ENCODE peak calls at places on chromosomes 5 and 9, in nine cellular contexts. One of them, this sample, is unnamed.

GRCh38 chr9:120386390-120387131 is 193.4 kb downstream of the CDK5RAP2 start:
- DNase-seq in HepG2: peak; percentile 89
- DNase-seq in astrocyte: peak; percentile 44
- DNase-seq in OCI-LY7: no peak
- DNase-seq in A549: no peak
- DNase-seq in neuronal stem cell: no peak
- DNase-seq in H1: no peak
- DNase-seq in fibroblast of lung: peak; percentile 65
- DNase-seq in endothelial cell of umbilical vein: peak; percentile 68
- DNase-seq in this sample: no peak

GRCh38 chr5:14700478-14701436 is 36.2 kb downstream of the OTULIN start:
- DNase-seq in astrocyte: no peak
- DNase-seq in OCI-LY7: no peak
- DNase-seq in fibroblast of lung: no peak
- DNase-seq in H1: no peak
- DNase-seq in HepG2: no peak
- DNase-seq in neuronal stem cell: no peak
- DNase-seq in endothelial cell of umbilical vein: no peak
- DNase-seq in A549: no peak
- DNase-seq in this sample: no peak

GRCh38 chr9:93636172-93636661 is 59.8 kb downstream of the PHF2 start:
- DNase-seq in A549: no peak
- DNase-seq in astrocyte: no peak
- DNase-seq in fibroblast of lung: no peak
- DNase-seq in H1: no peak
- DNase-seq in OCI-LY7: no peak
- DNase-seq in neuronal stem cell: no peak
- DNase-seq in endothelial cell of umbilical vein: no peak
- DNase-seq in HepG2: no peak
- DNase-seq in this sample: no peak

GRCh38 chr9:131669234-131670172 is 70.4 kb downstream of the RAPGEF1 start:
- DNase-seq in A549: no peak
- DNase-seq in astrocyte: no peak
- DNase-seq in OCI-LY7: no peak
- DNase-seq in neuronal stem cell: no peak
- DNase-seq in HepG2: no peak
- DNase-seq in H1: no peak
- DNase-seq in endothelial cell of umbilical vein: no peak
- DNase-seq in fibroblast of lung: no peak
- DNase-seq in this sample: no peak

GRCh38 chr5:132753135-132753987 is 6.1 kb downstream of the CCNI2 start:
- DNase-seq in astrocyte: no peak
- DNase-seq in neuronal stem cell: no peak
- DNase-seq in fibroblast of lung: no peak
- DNase-seq in A549: no peak
- DNase-seq in HepG2: peak; percentile 29
- DNase-seq in OCI-LY7: no peak
- DNase-seq in H1: no peak
- DNase-seq in endothelial cell of umbilical vein: no peak
- DNase-seq in this sample: no peak

GRCh38 chr9:110452227-110452801 is 114.7 kb upstream of the TXNDC8 start:
- DNase-seq in neuronal stem cell: no peak
- DNase-seq in astrocyte: no peak
- DNase-seq in endothelial cell of umbilical vein: peak; percentile 20
- DNase-seq in H1: no peak
- DNase-seq in OCI-LY7: peak; percentile 7
- DNase-seq in fibroblast of lung: peak; percentile 43
- DNase-seq in HepG2: no peak
- DNase-seq in A549: no peak
- DNase-seq in this sample: peak; percentile 19

GRCh38 chr5:143350790-143351603 is 52.5 kb downstream of the NR3C1 start:
- DNase-seq in neuronal stem cell: no peak
- DNase-seq in astrocyte: peak; percentile 91
- DNase-seq in endothelial cell of umbilical vein: peak; percentile 72
- DNase-seq in OCI-LY7: no peak
- DNase-seq in HepG2: no peak
- DNase-seq in fibroblast of lung: peak; percentile 82
- DNase-seq in A549: peak; percentile 13
- DNase-seq in H1: no peak
- DNase-seq in this sample: peak; percentile 89

GRCh38 chr5:10277773-10278630 is 27.9 kb downstream of the CCT5 start:
- DNase-seq in HepG2: no peak
- DNase-seq in H1: no peak
- DNase-seq in fibroblast of lung: no peak
- DNase-seq in endothelial cell of umbilical vein: no peak
- DNase-seq in neuronal stem cell: no peak
- DNase-seq in A549: no peak
- DNase-seq in OCI-LY7: no peak
- DNase-seq in astrocyte: no peak
- DNase-seq in this sample: no peak

GRCh38 chr9:89888677-89889076 is 283.9 kb downstream of the GADD45G start:
- DNase-seq in astrocyte: no peak
- DNase-seq in OCI-LY7: no peak
- DNase-seq in H1: no peak
- DNase-seq in neuronal stem cell: no peak
- DNase-seq in HepG2: no peak
- DNase-seq in endothelial cell of umbilical vein: no peak
- DNase-seq in A549: no peak
- DNase-seq in fibroblast of lung: no peak
- DNase-seq in this sample: no peak

GRCh38 chr5:157828949-157829639 is 29.9 kb downstream of the CLINT1 start:
- DNase-seq in fibroblast of lung: no peak
- DNase-seq in A549: peak; percentile 13
- DNase-seq in HepG2: no peak
- DNase-seq in H1: no peak
- DNase-seq in endothelial cell of umbilical vein: peak; percentile 19
- DNase-seq in astrocyte: no peak
- DNase-seq in neuronal stem cell: no peak
- DNase-seq in OCI-LY7: no peak
- DNase-seq in this sample: peak; percentile 27

GRCh38 chr5:16025681-16026080 is 153.9 kb downstream of the MARCHF11 start:
- DNase-seq in neuronal stem cell: no peak
- DNase-seq in fibroblast of lung: no peak
- DNase-seq in HepG2: no peak
- DNase-seq in astrocyte: no peak
- DNase-seq in endothelial cell of umbilical vein: no peak
- DNase-seq in OCI-LY7: no peak
- DNase-seq in A549: no peak
- DNase-seq in H1: no peak
- DNase-seq in this sample: no peak

GRCh38 chr9:96777539-96777864 is 385 bp downstream of the ZNF510 start:
- DNase-seq in fibroblast of lung: no peak
- DNase-seq in endothelial cell of umbilical vein: no peak
- DNase-seq in HepG2: no peak
- DNase-seq in H1: no peak
- DNase-seq in astrocyte: no peak
- DNase-seq in A549: no peak
- DNase-seq in OCI-LY7: no peak
- DNase-seq in neuronal stem cell: no peak
- DNase-seq in this sample: no peak

GRCh38 chr5:95720094-95720793 is 10.9 kb upstream of the RHOBTB3 start:
- DNase-seq in fibroblast of lung: peak; percentile 32
- DNase-seq in neuronal stem cell: no peak
- DNase-seq in HepG2: no peak
- DNase-seq in A549: no peak
- DNase-seq in endothelial cell of umbilical vein: no peak
- DNase-seq in astrocyte: no peak
- DNase-seq in OCI-LY7: no peak
- DNase-seq in H1: no peak
- DNase-seq in this sample: peak; percentile 19

GRCh38 chr9:128078504-128079434 is 10.7 kb downstream of the SLC25A25 start:
- DNase-seq in OCI-LY7: no peak
- DNase-seq in neuronal stem cell: no peak
- DNase-seq in fibroblast of lung: peak; percentile 39
- DNase-seq in H1: no peak
- DNase-seq in A549: peak; percentile 76
- DNase-seq in endothelial cell of umbilical vein: peak; percentile 53
- DNase-seq in HepG2: no peak
- DNase-seq in astrocyte: peak; percentile 56
- DNase-seq in this sample: peak; percentile 48

GRCh38 chr9:121765021-121765950 is 113.9 kb downstream of the DAB2IP start:
- DNase-seq in A549: no peak
- DNase-seq in astrocyte: peak; percentile 47
- DNase-seq in endothelial cell of umbilical vein: peak; percentile 88
- DNase-seq in OCI-LY7: no peak
- DNase-seq in HepG2: peak; percentile 90
- DNase-seq in neuronal stem cell: no peak
- DNase-seq in H1: no peak
- DNase-seq in fibroblast of lung: peak; percentile 50
- DNase-seq in this sample: peak; percentile 62

GRCh38 chr5:131109540-131110255 is 55.4 kb downstream of the HINT1 start:
- DNase-seq in A549: peak; percentile 46
- DNase-seq in fibroblast of lung: peak; percentile 55
- DNase-seq in HepG2: peak; percentile 17
- DNase-seq in endothelial cell of umbilical vein: peak; percentile 52
- DNase-seq in OCI-LY7: peak; percentile 47
- DNase-seq in H1: no peak
- DNase-seq in astrocyte: peak; percentile 14
- DNase-seq in neuronal stem cell: peak; percentile 35
- DNase-seq in this sample: peak; percentile 62

GRCh38 chr5:143717400-143717799 is 94.6 kb upstream of the HMHB1 start:
- DNase-seq in OCI-LY7: no peak
- DNase-seq in fibroblast of lung: peak; percentile 18
- DNase-seq in endothelial cell of umbilical vein: peak; percentile 11
- DNase-seq in HepG2: no peak
- DNase-seq in astrocyte: peak; percentile 91
- DNase-seq in neuronal stem cell: no peak
- DNase-seq in A549: no peak
- DNase-seq in H1: no peak
- DNase-seq in this sample: peak; percentile 86

GRCh38 chr5:101942321-101942882 is 353.7 kb downstream of the SLCO4C1 start:
- DNase-seq in endothelial cell of umbilical vein: peak; percentile 16
- DNase-seq in A549: no peak
- DNase-seq in neuronal stem cell: peak; percentile 51
- DNase-seq in astrocyte: no peak
- DNase-seq in OCI-LY7: peak; percentile 35
- DNase-seq in H1: no peak
- DNase-seq in HepG2: peak; percentile 27
- DNase-seq in fibroblast of lung: peak; percentile 15
- DNase-seq in this sample: peak; percentile 29

GRCh38 chr9:113967380-113967779 is 91.3 kb downstream of the ZNF618 start:
- DNase-seq in H1: no peak
- DNase-seq in endothelial cell of umbilical vein: no peak
- DNase-seq in HepG2: no peak
- DNase-seq in astrocyte: no peak
- DNase-seq in A549: no peak
- DNase-seq in neuronal stem cell: no peak
- DNase-seq in OCI-LY7: no peak
- DNase-seq in fibroblast of lung: no peak
- DNase-seq in this sample: no peak
- H3K4me1 ChIP-seq in H1: no peaks in the 10 kb centered on the region
- H3K4me1 ChIP-seq in endothelial cell of umbilical vein: peaks cover 11% of the 10 kb centered on the region
- H3K4me1 ChIP-seq in HepG2: peaks cover 19% of the 10 kb centered on the region
- H3K4me1 ChIP-seq in astrocyte: no peaks in the 10 kb centered on the region
- H3K4me1 ChIP-seq in A549: no peaks in the 10 kb centered on the region
- H3K4me1 ChIP-seq in neuronal stem cell: peaks cover 4% of the 10 kb centered on the region
- H3K4me1 ChIP-seq in OCI-LY7: no peaks in the 10 kb centered on the region
- H3K4me1 ChIP-seq in fibroblast of lung: no peaks in the 10 kb centered on the region
- H3K4me1 ChIP-seq in this sample: no peaks in the 10 kb centered on the region

GRCh38 chr5:103867857-103868598 is 305.4 kb upstream of the NUDT12 start:
- DNase-seq in endothelial cell of umbilical vein: no peak
- DNase-seq in OCI-LY7: no peak
- DNase-seq in fibroblast of lung: no peak
- DNase-seq in A549: no peak
- DNase-seq in neuronal stem cell: no peak
- DNase-seq in HepG2: no peak
- DNase-seq in astrocyte: peak; percentile 81
- DNase-seq in H1: no peak
- DNase-seq in this sample: no peak
- H3K4me2 ChIP-seq in endothelial cell of umbilical vein: no peak overlapping the region
- H3K4me2 ChIP-seq in OCI-LY7: no peak overlapping the region
- H3K4me2 ChIP-seq in fibroblast of lung: no peak overlapping the region
- H3K4me2 ChIP-seq in A549: no peak overlapping the region
- H3K4me2 ChIP-seq in neuronal stem cell: no peak overlapping the region
- H3K4me2 ChIP-seq in HepG2: no peak overlapping the region
- H3K4me2 ChIP-seq in astrocyte: no peak overlapping the region
- H3K4me2 ChIP-seq in H1: no peak overlapping the region
- H3K4me2 ChIP-seq in this sample: no peak overlapping the region

GRCh38 chr5:141001854-141002666 is 35.8 kb downstream of the PCDHAC2 start:
- DNase-seq in endothelial cell of umbilical vein: peak; percentile 12
- DNase-seq in astrocyte: no peak
- DNase-seq in OCI-LY7: no peak
- DNase-seq in H1: peak; percentile 85
- DNase-seq in HepG2: no peak
- DNase-seq in neuronal stem cell: peak; percentile 65
- DNase-seq in A549: peak; percentile 44
- DNase-seq in fibroblast of lung: no peak
- DNase-seq in this sample: peak; percentile 18
- H3K4me1 ChIP-seq in endothelial cell of umbilical vein: peaks cover 6% of the 10 kb centered on the region
- H3K4me1 ChIP-seq in astrocyte: no peaks in the 10 kb centered on the region
- H3K4me1 ChIP-seq in OCI-LY7: no peaks in the 10 kb centered on the region
- H3K4me1 ChIP-seq in H1: peaks cover 8% of the 10 kb centered on the region
- H3K4me1 ChIP-seq in HepG2: no peaks in the 10 kb centered on the region
- H3K4me1 ChIP-seq in neuronal stem cell: peaks cover 16% of the 10 kb centered on the region
- H3K4me1 ChIP-seq in A549: peaks cover 43% of the 10 kb centered on the region
- H3K4me1 ChIP-seq in fibroblast of lung: peaks cover 2% of the 10 kb centered on the region
- H3K4me1 ChIP-seq in this sample: no peaks in the 10 kb centered on the region

GRCh38 chr5:127849891-127850290 is 146.7 kb downstream of the CCDC192 start:
- DNase-seq in OCI-LY7: no peak
- DNase-seq in HepG2: no peak
- DNase-seq in endothelial cell of umbilical vein: no peak
- DNase-seq in A549: no peak
- DNase-seq in neuronal stem cell: no peak
- DNase-seq in fibroblast of lung: no peak
- DNase-seq in astrocyte: no peak
- DNase-seq in H1: no peak
- DNase-seq in this sample: no peak

GRCh38 chr5:127856310-127856709 is 153.1 kb downstream of the CCDC192 start:
- DNase-seq in fibroblast of lung: no peak
- DNase-seq in H1: no peak
- DNase-seq in astrocyte: no peak
- DNase-seq in A549: no peak
- DNase-seq in neuronal stem cell: no peak
- DNase-seq in endothelial cell of umbilical vein: no peak
- DNase-seq in OCI-LY7: no peak
- DNase-seq in HepG2: no peak
- DNase-seq in this sample: no peak

GRCh38 chr5:127858116-127858784 is 155.1 kb downstream of the CCDC192 start:
- DNase-seq in endothelial cell of umbilical vein: peak; percentile 89
- DNase-seq in fibroblast of lung: no peak
- DNase-seq in OCI-LY7: no peak
- DNase-seq in A549: no peak
- DNase-seq in H1: no peak
- DNase-seq in HepG2: no peak
- DNase-seq in neuronal stem cell: no peak
- DNase-seq in astrocyte: peak; percentile 44
- DNase-seq in this sample: no peak

GRCh38 chr5:127851964-127852363 is 148.8 kb downstream of the CCDC192 start:
- DNase-seq in fibroblast of lung: no peak
- DNase-seq in H1: no peak
- DNase-seq in endothelial cell of umbilical vein: no peak
- DNase-seq in neuronal stem cell: no peak
- DNase-seq in astrocyte: no peak
- DNase-seq in HepG2: no peak
- DNase-seq in A549: no peak
- DNase-seq in OCI-LY7: no peak
- DNase-seq in this sample: no peak

DNA sequence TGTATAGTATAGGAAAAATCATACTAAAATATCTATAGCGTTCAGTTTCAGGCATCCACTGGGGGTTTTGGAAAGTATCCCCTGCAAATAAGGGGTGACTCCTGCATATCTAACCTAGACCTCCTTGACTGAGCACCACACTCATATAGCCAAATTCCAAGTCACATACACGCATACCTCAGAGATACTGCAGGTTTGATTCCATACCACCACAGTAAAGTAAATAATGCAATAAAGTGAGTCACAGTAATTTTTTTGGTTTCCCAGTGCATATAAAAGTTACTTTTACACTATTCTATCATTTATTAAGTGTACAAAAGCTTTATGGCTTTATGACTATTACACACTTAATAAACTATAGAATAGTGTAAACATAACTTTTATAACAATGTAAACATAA is 151.3 kb downstream of the CCDC192 start:
- DNase-seq in A549: no peak
- DNase-seq in HepG2: no peak
- DNase-seq in endothelial cell of umbilical vein: no peak
- DNase-seq in fibroblast of lung: no peak
- DNase-seq in neuronal stem cell: no peak
- DNase-seq in astrocyte: no peak
- DNase-seq in H1: no peak
- DNase-seq in OCI-LY7: no peak
- DNase-seq in this sample: no peak
- H3K4me2 ChIP-seq in A549: no peak overlapping the region
- H3K4me2 ChIP-seq in HepG2: no peak overlapping the region
- H3K4me2 ChIP-seq in endothelial cell of umbilical vein: no peak overlapping the region
- H3K4me2 ChIP-seq in fibroblast of lung: no peak overlapping the region
- H3K4me2 ChIP-seq in neuronal stem cell: no peak overlapping the region
- H3K4me2 ChIP-seq in astrocyte: no peak overlapping the region
- H3K4me2 ChIP-seq in H1: no peak overlapping the region
- H3K4me2 ChIP-seq in OCI-LY7: no peak overlapping the region
- H3K4me2 ChIP-seq in this sample: no peak overlapping the region

This sample was measured in GM23248.